ENCODE peak calls at places on chromosomes 1 and 21, in four cellular contexts. A, P, I and R are unnamed samples.

GRCh38 chr1:181126871-181127587 is 38.5 kb downstream of the IER5 start:
- DNase-seq in A (peak), P (peak), I (no peak), R (no peak)

GRCh38 chr1:93565496-93566221 is 116.0 kb downstream of the BCAR3 start:
- DNase-seq in A (no peak), P (no peak), I (no peak), R (no peak)

GRCh38 chr1:167563579-167564246 is 10.2 kb upstream of the CREG1 start:
- DNase-seq in A (peak), P (no peak), I (peak), R (no peak)

GRCh38 chr21:32826317-32827167 is 55.0 kb upstream of the PAXBP1 start:
- DNase-seq in A (no peak), P (peak), I (peak), R (peak)

GRCh38 chr1:14924455-14925325 is 228.9 kb upstream of the TMEM51 start:
- DNase-seq in A (peak), P (peak), I (peak), R (peak)

GRCh38 chr1:85502171-85502570 is 37.2 kb upstream of the DDAH1 start:
- DNase-seq in A (no peak), P (no peak), I (no peak), R (no peak)

GRCh38 chr1:29259802-29260441 is 23.6 kb downstream of the PTPRU start:
- DNase-seq in A (peak), P (peak), I (peak), R (no peak)

GRCh38 chr1:175373786-175374623 is 181.4 kb upstream of the KIAA0040 start:
- DNase-seq in A (no peak), P (peak), I (peak), R (no peak)

GRCh38 chr1:235442788-235443429 is 61.3 kb downstream of the B3GALNT2 start:
- DNase-seq in A (no peak), P (peak), I (no peak), R (no peak)

GRCh38 chr1:209106237-209106741 is 477.2 kb upstream of the CAMK1G start:
- DNase-seq in A (no peak), P (peak), I (peak), R (no peak)

GRCh38 chr1:165439287-165439686 is 5.6 kb downstream of the RXRG start:
- DNase-seq in A (no peak), P (no peak), I (no peak), R (no peak)

GRCh38 chr1:17232759-17233661 is 15.9 kb upstream of the PADI3 start:
- DNase-seq in A (no peak), P (peak), I (no peak), R (no peak)

GRCh38 chr1:176501596-176501995 is 38.6 kb downstream of the PAPPA2 start:
- DNase-seq in A (no peak), P (no peak), I (no peak), R (no peak)

GRCh38 chr1:46458190-46458589 is 31.4 kb upstream of the DMBX1 start:
- DNase-seq in A (no peak), P (no peak), I (no peak), R (no peak)

GRCh38 chr1:4664601-4665000 is 10.2 kb downstream of the AJAP1 start:
- DNase-seq in A (no peak), P (no peak), I (no peak), R (no peak)

GRCh38 chr1:183734600-183735036 is 70.3 kb upstream of the RGL1 start:
- DNase-seq in A (no peak), P (no peak), I (peak), R (peak)

GRCh38 chr1:3133671-3134070 is 64.7 kb downstream of the PRDM16 start:
- DNase-seq in A (peak), P (no peak), I (no peak), R (no peak)

GRCh38 chr1:222420621-222421020 is 127.3 kb downstream of the HHIPL2 start:
- DNase-seq in A (no peak), P (no peak), I (no peak), R (no peak)

GRCh38 chr1:76142771-76143540 is 68.4 kb downstream of the ST6GALNAC3 start:
- DNase-seq in A (no peak), P (no peak), I (no peak), R (no peak)

GRCh38 chr1:89659322-89660061 is 26.6 kb downstream of the LRRC8C start:
- DNase-seq in A (no peak), P (no peak), I (no peak), R (no peak)

GRCh38 chr1:156281281-156282142 is 1.1 kb downstream of the SMG5 start:
- DNase-seq in A (no peak), P (no peak), I (no peak), R (peak)